ENCODE peak calls at places on chromosome 18, in four cellular contexts. V is germinal center, G is NCI-H2081, P is skeletal muscle cell. R is an unnamed sample.

GRCh38 chr18:49613141-49613641 is 51.3 kb downstream of the LIPG start:
- DNase-seq in V (no peak), G (peak; percentile 35), P (no peak), R (no peak)

GRCh38 chr18:14974576-14974975 is 226.6 kb downstream of the ANKRD30B start:
- DNase-seq in V (no peak), G (no peak), P (no peak), R (no peak)

GRCh38 chr18:28045176-28045810 is 131.6 kb downstream of the CDH2 start:
- DNase-seq in V (no peak), G (peak; percentile 7), P (peak; percentile 55), R (no peak)

GRCh38 chr18:68448736-68449135 is 266.2 kb downstream of the TMX3 start:
- DNase-seq in V (no peak), G (no peak), P (no peak), R (no peak)

GRCh38 chr18:12879840-12880531 is 4.1 kb downstream of the PTPN2 start:
- DNase-seq in V (peak; percentile 39), G (no peak), P (no peak), R (peak; percentile 44)

GRCh38 chr18:3395466-3395865 is 54.5 kb upstream of the TGIF1 start:
- DNase-seq in V (no peak), G (no peak), P (no peak), R (no peak)

GRCh38 chr18:23213200-23213599 is 77.9 kb downstream of the CABLES1 start:
- DNase-seq in V (no peak), G (no peak), P (no peak), R (no peak)

GRCh38 chr18:79737426-79737825 is 57.8 kb downstream of the CTDP1 start:
- DNase-seq in V (no peak), G (no peak), P (no peak), R (no peak)

GRCh38 chr18:70490008-70490933 is 201.4 kb downstream of the SOCS6 start:
- DNase-seq in V (no peak), G (peak; percentile 77), P (peak; percentile 43), R (peak; percentile 21)

GRCh38 chr18:63783394-63783793 is 8.2 kb downstream of the SERPINB7 start:
- DNase-seq in V (peak; percentile 7), G (no peak), P (no peak), R (peak; percentile 6)

GRCh38 chr18:28204154-28204553 is 27.2 kb upstream of the CDH2 start:
- DNase-seq in V (no peak), G (no peak), P (peak; percentile 57), R (no peak)

GRCh38 chr18:46322941-46323340 is 218.8 kb downstream of the HAUS1 start:
- DNase-seq in V (no peak), G (no peak), P (no peak), R (no peak)

GRCh38 chr18:75408554-75409506 is 18.7 kb downstream of the SMIM21 start:
- DNase-seq in V (no peak), G (no peak), P (peak; percentile 99), R (no peak)

GRCh38 chr18:74775239-74775638 is 177.6 kb downstream of the ZNF407 start:
- DNase-seq in V (no peak), G (no peak), P (peak; percentile 49), R (no peak)

GRCh38 chr18:74724186-74724585 is 126.5 kb downstream of the ZNF407 start:
- DNase-seq in V (no peak), G (no peak), P (peak; percentile 67), R (no peak)

GRCh38 chr18:63438181-63438580 is 15.9 kb upstream of the VPS4B start:
- DNase-seq in V (no peak), G (no peak), P (no peak), R (no peak)

GRCh38 chr18:60099709-60100108 is 199.9 kb downstream of the PMAIP1 start:
- DNase-seq in V (no peak), G (no peak), P (no peak), R (no peak)

GRCh38 chr18:45910405-45911023 is 56.6 kb downstream of the EPG5 start:
- DNase-seq in V (peak; percentile 58), G (peak; percentile 47), P (peak; percentile 10), R (peak; percentile 64)

GRCh38 chr18:67310826-67311225 is 205.7 kb downstream of the DSEL start:
- DNase-seq in V (no peak), G (no peak), P (peak; percentile 26), R (no peak)

GRCh38 chr18:9380571-9381390 is 46.2 kb downstream of the TWSG1 start:
- DNase-seq in V (no peak), G (peak; percentile 97), P (no peak), R (no peak)

GRCh38 chr18:80109676-80110078 is 615 bp downstream of the ADNP2 start:
- DNase-seq in V (no peak), G (peak; percentile 9), P (no peak), R (peak; percentile 74)

GRCh38 chr18:31044926-31045325 is 2.4 kb upstream of the DSC3 start:
- DNase-seq in V (no peak), G (no peak), P (no peak), R (no peak)

R was measured in GM13977.